ENCODE peak calls at places on chromosomes 6 and 20, in five cellular contexts. K is adrenal gland, D is pancreas, Q is A673, M is fibroblast of lung. F is an unnamed sample.

GRCh38 chr6:125252891-125253290 is 48.9 kb downstream of the HDDC2 start:
- DNase-seq in K (no peak), D (no peak), Q (no peak), M (peak), F (no peak)

GRCh38 chr20:32479012-32479411 is 106.1 kb downstream of the NOL4L start:
- DNase-seq in K (no peak), D (no peak), Q (no peak), M (no peak), F (no peak)

GRCh38 chr6:96391776-96392175 is 129.8 kb upstream of the UFL1 start:
- DNase-seq in K (no peak), D (peak), Q (peak), M (peak), F (no peak)

GRCh38 chr20:59163641-59164530 is at the start of gene ZNF831:
- DNase-seq in K (no peak), D (no peak), Q (no peak), M (no peak), F (no peak)

GRCh38 chr20:3238616-3239025 is 369 bp downstream of the SLC4A11 start:
- DNase-seq in K (peak), D (no peak), Q (peak), M (peak), F (peak)

GRCh38 chr6:144266091-144266649 is 19.0 kb upstream of the UTRN start:
- DNase-seq in K (peak), D (peak), Q (peak), M (peak), F (peak)

GRCh38 chr20:53495357-53495756 is 98.3 kb downstream of the ZNF217 start:
- DNase-seq in K (no peak), D (no peak), Q (no peak), M (peak), F (no peak)

GRCh38 chr6:27809939-27810767 is 102.0 kb downstream of the OR2B2 start:
- DNase-seq in K (peak), D (peak), Q (peak), M (peak), F (peak)

GRCh38 chr20:58054744-58055373 is 173.6 kb downstream of the ANKRD60 start:
- DNase-seq in K (no peak), D (no peak), Q (no peak), M (no peak), F (no peak)

GRCh38 chr6:83160167-83160566 is 32.9 kb downstream of the PGM3 start:
- DNase-seq in K (no peak), D (no peak), Q (no peak), M (no peak), F (no peak)

GRCh38 chr6:106477158-106477557 is 116.6 kb downstream of the CRYBG1 start:
- DNase-seq in K (no peak), D (no peak), Q (no peak), M (peak), F (no peak)

GRCh38 chr6:106473807-106474206 is 113.3 kb downstream of the CRYBG1 start:
- DNase-seq in K (no peak), D (no peak), Q (no peak), M (peak), F (no peak)

GRCh38 chr6:106476326-106477105 is 116.0 kb downstream of the CRYBG1 start:
- DNase-seq in K (no peak), D (no peak), Q (no peak), M (peak), F (no peak)

GRCh38 chr6:106475280-106475679 is 114.8 kb downstream of the CRYBG1 start:
- DNase-seq in K (no peak), D (no peak), Q (no peak), M (peak), F (no peak)

GRCh38 chr6:106474476-106474875 is 114.0 kb downstream of the CRYBG1 start:
- DNase-seq in K (no peak), D (no peak), Q (no peak), M (no peak), F (no peak)
- H3K27ac ChIP-seq in K (no peak), D (no peak), Q (no peak), M (no peak), F (no peak)

DNA sequence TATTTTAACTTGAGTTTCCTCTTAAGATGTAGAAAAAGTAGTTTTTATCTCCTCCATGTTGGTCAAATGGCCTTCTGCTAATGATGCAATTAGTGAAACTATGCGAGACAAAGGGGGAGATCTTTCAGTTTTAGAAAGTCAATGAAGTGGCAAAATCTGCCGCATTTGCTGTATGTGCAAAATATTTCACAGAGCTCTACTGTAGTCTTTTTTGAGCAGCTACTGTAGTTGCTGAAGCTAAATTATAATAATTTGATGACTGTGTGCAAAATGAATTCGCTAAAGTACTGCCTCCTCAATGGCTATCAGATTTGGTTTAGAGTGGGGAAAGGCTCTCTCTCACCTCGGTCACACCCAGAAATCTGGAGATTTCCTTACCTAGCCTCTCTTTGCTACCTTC is 267.6 kb upstream of the ZFP64 start:
- DNase-seq in K (no peak), D (no peak), Q (no peak), M (no peak), F (no peak)
- H3K27ac ChIP-seq in K (no peak), D (no peak), Q (no peak), M (no peak), F (no peak)

GRCh38 chr6:116557863-116558262 is 4.3 kb downstream of the CALHM4 start:
- DNase-seq in K (peak), D (no peak), Q (peak), M (peak), F (no peak)
- H3K27ac ChIP-seq in K (no peak), D (no peak), Q (no peak), M (peak), F (peak)

DNA sequence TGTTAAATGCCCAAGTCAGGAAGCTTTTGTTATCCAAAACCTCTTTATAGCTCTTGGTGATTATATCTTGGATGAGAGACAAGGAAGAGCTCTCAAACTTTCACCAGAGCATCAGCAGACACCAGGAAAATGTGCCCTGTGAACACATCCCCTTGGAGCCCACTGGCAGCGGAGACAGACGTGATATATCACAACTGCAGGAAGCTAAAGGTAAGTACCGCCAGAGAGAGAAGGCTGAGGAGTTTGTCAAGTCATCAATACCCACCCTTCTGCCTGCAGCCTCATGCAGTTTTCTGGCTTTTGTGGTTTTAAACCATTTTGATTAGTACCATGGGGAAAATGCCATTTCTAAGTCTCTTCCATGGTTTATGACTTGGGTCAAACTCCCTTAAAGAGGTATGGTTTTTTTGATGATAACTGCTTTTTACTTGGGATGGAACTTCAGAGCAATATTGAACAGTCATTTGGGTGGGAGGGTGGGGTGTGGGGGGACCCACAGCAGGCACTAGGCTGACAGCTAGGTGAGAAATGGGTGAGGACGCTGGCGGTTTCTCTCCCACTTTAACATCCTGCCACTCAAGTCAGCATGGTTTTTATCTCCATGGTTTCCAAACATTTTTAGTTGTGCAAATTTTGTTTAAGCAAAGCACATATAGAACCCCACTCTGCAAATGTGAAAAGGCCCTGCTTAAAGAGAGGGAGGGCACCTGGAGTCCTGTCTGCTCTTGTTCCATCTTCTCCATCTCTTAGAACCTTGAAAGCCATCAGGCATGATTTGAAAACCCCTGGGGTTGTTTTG is 108.4 kb downstream of the SCML4 start:
- DNase-seq in K (no peak), D (no peak), Q (no peak), M (no peak), F (no peak)
- H3K27ac ChIP-seq in K (no peak), D (no peak), Q (no peak), M (no peak), F (no peak)

GRCh38 chr6:56808871-56809359 is 146.0 kb upstream of the BEND6 start:
- DNase-seq in K (no peak), D (no peak), Q (no peak), M (peak), F (no peak)
- H3K27ac ChIP-seq in K (no peak), D (no peak), Q (no peak), M (peak), F (peak)

DNA sequence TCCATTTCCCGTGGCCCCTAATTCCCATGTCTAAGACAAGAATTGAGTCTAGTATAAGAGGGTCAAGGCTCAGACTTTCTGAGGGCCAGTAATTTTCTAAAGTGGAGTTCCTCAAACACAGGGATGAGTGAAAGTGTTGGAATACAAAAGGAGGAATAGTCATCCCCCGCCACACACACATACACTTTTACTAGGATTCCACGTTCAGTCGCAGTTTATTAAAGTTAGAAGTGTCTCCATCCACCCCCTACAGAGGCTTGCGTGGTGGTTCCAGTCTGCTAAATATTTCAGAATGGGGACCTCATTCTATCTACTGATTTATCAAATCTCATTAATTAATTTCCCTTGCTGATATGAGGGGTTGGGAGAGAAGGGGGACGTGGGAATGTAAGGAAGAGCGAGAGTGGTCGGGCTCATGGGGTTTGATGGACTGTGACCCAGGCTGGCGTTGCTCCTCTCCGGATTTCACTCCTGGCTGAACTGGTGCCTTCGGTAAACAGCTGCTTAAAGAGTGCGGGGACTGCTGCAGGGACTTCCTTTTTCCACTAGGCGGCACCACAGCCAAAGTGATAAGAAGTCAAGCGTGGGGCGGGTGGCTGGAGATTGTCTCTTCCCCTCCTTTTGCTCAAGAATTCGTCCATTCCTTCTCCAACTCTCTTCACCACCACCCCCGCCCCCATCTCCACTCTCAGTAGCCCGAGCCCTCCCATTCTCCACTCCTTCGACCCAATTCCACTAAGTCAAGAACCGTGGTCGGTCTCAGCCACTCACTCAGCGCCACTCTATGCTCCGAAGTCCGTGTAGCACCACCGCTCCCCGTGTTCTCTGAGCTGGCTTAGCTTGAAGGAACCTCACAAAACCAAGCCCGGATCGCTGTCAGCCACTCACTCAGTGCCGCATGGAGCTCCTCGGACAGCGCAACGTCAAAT is 9.9 kb downstream of the TRIM31 start:
- DNase-seq in K (peak), D (peak), Q (peak), M (peak), F (peak)
- H3K27ac ChIP-seq in K (no peak), D (peak), Q (no peak), M (no peak), F (peak)